ENCODE peak calls at places on chromosomes 12 and 14, in ten cellular contexts. F is coronary artery, Q is AG09309, H is left ventricle myocardium inferior, X is body of pancreas, E is GM12865, K is upper lobe of right lung, P is brain microvascular endothelial cell, B is SK-N-SH, J is AG09319. Z is an unnamed sample.

GRCh38 chr14:75645051-75645450 is 15.6 kb downstream of the ERG28 start:
- DNase-seq in F (no peak), Q (no peak), H (no peak), X (no peak), E (no peak), K (no peak), P (no peak), B (no peak), J (no peak), Z (no peak)

GRCh38 chr14:81681466-81681865 is 147.8 kb upstream of the SEL1L start:
- DNase-seq in F (no peak), Q (no peak), H (no peak), X (no peak), E (no peak), K (no peak), P (no peak), B (no peak), J (no peak), Z (no peak)

GRCh38 chr14:50020184-50020583 is 96.2 kb downstream of the VCPKMT start:
- DNase-seq in F (no peak), Q (no peak), H (no peak), X (no peak), E (no peak), K (no peak), P (no peak), B (no peak), J (no peak), Z (no peak)

GRCh38 chr12:31339831-31340622 is 14.1 kb upstream of the SINHCAF start:
- DNase-seq in F (no peak), Q (no peak), H (no peak), X (no peak), E (no peak), K (no peak), P (no peak), B (no peak), J (no peak), Z (no peak)

GRCh38 chr12:59484575-59484974 is 111.3 kb upstream of the SLC16A7 start:
- DNase-seq in F (no peak), Q (no peak), H (no peak), X (no peak), E (no peak), K (no peak), P (no peak), B (no peak), J (no peak), Z (no peak)

GRCh38 chr14:79831198-79831890 is 380.0 kb downstream of the DIO2 start:
- DNase-seq in F (no peak), Q (no peak), H (no peak), X (no peak), E (peak; percentile 0), K (no peak), P (no peak), B (no peak), J (no peak), Z (no peak)

GRCh38 chr14:22268875-22269274 is 320.1 kb downstream of the DAD1 start:
- DNase-seq in F (no peak), Q (no peak), H (no peak), X (no peak), E (no peak), K (no peak), P (peak; percentile 58), B (no peak), J (no peak), Z (no peak)

GRCh38 chr14:105532735-105533141 is 6.4 kb downstream of the TMEM121 start:
- DNase-seq in F (no peak), Q (no peak), H (no peak), X (no peak), E (peak; percentile 84), K (peak; percentile 57), P (peak; percentile 8), B (peak; percentile 62), J (no peak), Z (peak; percentile 43)

GRCh38 chr12:68113644-68114043 is 45.9 kb downstream of the IFNG start:
- DNase-seq in F (no peak), Q (no peak), H (no peak), X (no peak), E (peak; percentile 41), K (no peak), P (no peak), B (no peak), J (no peak), Z (peak; percentile 74)

GRCh38 chr14:28468191-28469151 is 298.1 kb upstream of the FOXG1 start:
- DNase-seq in F (no peak), Q (no peak), H (no peak), X (no peak), E (no peak), K (no peak), P (no peak), B (no peak), J (no peak), Z (no peak)

GRCh38 chr14:28467611-28468010 is 299.0 kb upstream of the FOXG1 start:
- DNase-seq in F (no peak), Q (no peak), H (no peak), X (no peak), E (no peak), K (no peak), P (no peak), B (no peak), J (no peak), Z (no peak)
- TF ChIP-seq CTCF in F (no peak), Q (no peak), H (no peak), X (no peak), E (no peak), K (no peak), P (no peak), B (no peak), J (no peak), Z (no peak)

GRCh38 chr12:32681272-32681671 is 2.2 kb downstream of the DNM1L start:
- DNase-seq in F (no peak), Q (no peak), H (no peak), X (no peak), E (peak; percentile 23), K (no peak), P (no peak), B (no peak), J (no peak), Z (no peak)

GRCh38 chr12:32680787-32681186 is 1.7 kb downstream of the DNM1L start:
- DNase-seq in F (no peak), Q (no peak), H (no peak), X (no peak), E (no peak), K (no peak), P (no peak), B (no peak), J (no peak), Z (no peak)

GRCh38 chr12:32679910-32680217 is 763 bp downstream of the DNM1L start:
- DNase-seq in F (no peak), Q (no peak), H (no peak), X (no peak), E (no peak), K (no peak), P (no peak), B (no peak), J (no peak), Z (no peak)

GRCh38 chr12:32679091-32679909 is at the start of gene DNM1L:
- DNase-seq in F (peak; percentile 96), Q (peak; percentile 82), H (peak; percentile 93), X (peak; percentile 92), E (peak; percentile 96), K (peak; percentile 97), P (peak; percentile 92), B (peak; percentile 97), J (peak; percentile 87), Z (peak; percentile 94)
- TF ChIP-seq CTCF in F (no peak), Q (no peak), H (peak; percentile 36), X (peak; percentile 20), E (no peak), K (no peak), P (peak; percentile 12), B (no peak), J (no peak), Z (no peak)

GRCh38 chr12:55044135-55044534 is 24.4 kb downstream of the NEUROD4 start:
- DNase-seq in F (no peak), Q (no peak), H (no peak), X (no peak), E (no peak), K (no peak), P (no peak), B (no peak), J (no peak), Z (no peak)
- TF ChIP-seq CTCF in F (no peak), Q (no peak), H (no peak), X (no peak), E (no peak), K (no peak), P (no peak), B (no peak), J (no peak), Z (no peak)

GRCh38 chr12:28191018-28191595 is 851 bp downstream of the CCDC91 start:
- DNase-seq in F (no peak), Q (no peak), H (no peak), X (no peak), E (peak; percentile 27), K (no peak), P (no peak), B (peak; percentile 21), J (peak; percentile 18), Z (peak; percentile 65)
- TF ChIP-seq CTCF in F (no peak), Q (no peak), H (no peak), X (no peak), E (no peak), K (no peak), P (no peak), B (no peak), J (no peak), Z (peak; percentile 1)

GRCh38 chr14:45426685-45427282 is 173.8 kb upstream of the MIS18BP1 start:
- DNase-seq in F (no peak), Q (peak; percentile 8), H (no peak), X (no peak), E (peak; percentile 39), K (no peak), P (peak; percentile 40), B (peak; percentile 10), J (peak; percentile 0), Z (no peak)
- TF ChIP-seq CTCF in F (no peak), Q (peak; percentile 60), H (peak; percentile 74), X (peak; percentile 63), E (peak; percentile 52), K (peak; percentile 68), P (peak; percentile 53), B (peak; percentile 58), J (peak; percentile 45), Z (peak; percentile 56)

GRCh38 chr12:125092872-125093680 is 27.8 kb downstream of the AACS start:
- DNase-seq in F (no peak), Q (peak; percentile 16), H (peak; percentile 59), X (no peak), E (no peak), K (no peak), P (peak; percentile 18), B (no peak), J (peak; percentile 4), Z (no peak)
- TF ChIP-seq CTCF in F (no peak), Q (no peak), H (peak; percentile 62), X (peak; percentile 19), E (no peak), K (no peak), P (no peak), B (no peak), J (no peak), Z (no peak)

Z was measured in activated CD8-positive, alpha-beta T cell treated with anti-CD3 and anti-CD28 coated beads for 36 hours.